ENCODE peak calls at places on chromosome 2, in five cellular contexts. One of them, this sample, is unnamed.

GRCh38 chr2:37456479-37456878 is 112.0 kb downstream of the QPCT start:
- DNase-seq in OCI-M1: no peak
- DNase-seq in G401: no peak
- DNase-seq in activated CD8-positive, alpha-beta T cell treated with anti-CD3 and anti-CD28 coated beads, Interleukin-2, amount 10 ng/mL, durations not matched to agents 7 days and 5 days: peak; percentile 67
- DNase-seq in T-helper 22 cell: peak; percentile 1
- DNase-seq in this sample: peak; percentile 15

GRCh38 chr2:71772510-71773172 is 319.3 kb downstream of the DYSF start:
- DNase-seq in OCI-M1: no peak
- DNase-seq in G401: no peak
- DNase-seq in activated CD8-positive, alpha-beta T cell treated with anti-CD3 and anti-CD28 coated beads, Interleukin-2, amount 10 ng/mL, durations not matched to agents 7 days and 5 days: no peak
- DNase-seq in T-helper 22 cell: no peak
- DNase-seq in this sample: no peak

GRCh38 chr2:1162768-1163584 is 212.3 kb downstream of the SNTG2 start:
- DNase-seq in OCI-M1: no peak
- DNase-seq in G401: no peak
- DNase-seq in activated CD8-positive, alpha-beta T cell treated with anti-CD3 and anti-CD28 coated beads, Interleukin-2, amount 10 ng/mL, durations not matched to agents 7 days and 5 days: peak; percentile 44
- DNase-seq in T-helper 22 cell: no peak
- DNase-seq in this sample: no peak

GRCh38 chr2:174059178-174059874 is 94.2 kb upstream of the SP3 start:
- DNase-seq in OCI-M1: peak; percentile 93
- DNase-seq in G401: no peak
- DNase-seq in activated CD8-positive, alpha-beta T cell treated with anti-CD3 and anti-CD28 coated beads, Interleukin-2, amount 10 ng/mL, durations not matched to agents 7 days and 5 days: no peak
- DNase-seq in T-helper 22 cell: no peak
- DNase-seq in this sample: no peak

GRCh38 chr2:197517150-197517549 is 1.3 kb downstream of the MOB4 start:
- DNase-seq in OCI-M1: no peak
- DNase-seq in G401: no peak
- DNase-seq in activated CD8-positive, alpha-beta T cell treated with anti-CD3 and anti-CD28 coated beads, Interleukin-2, amount 10 ng/mL, durations not matched to agents 7 days and 5 days: no peak
- DNase-seq in T-helper 22 cell: no peak
- DNase-seq in this sample: no peak

GRCh38 chr2:63000801-63001200 is 49.8 kb upstream of the OTX1 start:
- DNase-seq in OCI-M1: no peak
- DNase-seq in G401: no peak
- DNase-seq in activated CD8-positive, alpha-beta T cell treated with anti-CD3 and anti-CD28 coated beads, Interleukin-2, amount 10 ng/mL, durations not matched to agents 7 days and 5 days: no peak
- DNase-seq in T-helper 22 cell: no peak
- DNase-seq in this sample: no peak

GRCh38 chr2:100502782-100503181 is 32.5 kb downstream of the NMS start:
- DNase-seq in OCI-M1: no peak
- DNase-seq in G401: no peak
- DNase-seq in activated CD8-positive, alpha-beta T cell treated with anti-CD3 and anti-CD28 coated beads, Interleukin-2, amount 10 ng/mL, durations not matched to agents 7 days and 5 days: no peak
- DNase-seq in T-helper 22 cell: no peak
- DNase-seq in this sample: no peak

GRCh38 chr2:37324536-37324785 is 172 bp downstream of the PRKD3 start:
- DNase-seq in OCI-M1: peak; percentile 87
- DNase-seq in G401: no peak
- DNase-seq in activated CD8-positive, alpha-beta T cell treated with anti-CD3 and anti-CD28 coated beads, Interleukin-2, amount 10 ng/mL, durations not matched to agents 7 days and 5 days: peak; percentile 77
- DNase-seq in T-helper 22 cell: peak; percentile 57
- DNase-seq in this sample: peak; percentile 62

GRCh38 chr2:101083613-101084012 is 67.6 kb downstream of the TBC1D8 start:
- DNase-seq in OCI-M1: no peak
- DNase-seq in G401: no peak
- DNase-seq in activated CD8-positive, alpha-beta T cell treated with anti-CD3 and anti-CD28 coated beads, Interleukin-2, amount 10 ng/mL, durations not matched to agents 7 days and 5 days: no peak
- DNase-seq in T-helper 22 cell: no peak
- DNase-seq in this sample: no peak

GRCh38 chr2:208489687-208490086 is 83.1 kb downstream of the PTH2R start:
- DNase-seq in OCI-M1: peak; percentile 59
- DNase-seq in G401: no peak
- DNase-seq in activated CD8-positive, alpha-beta T cell treated with anti-CD3 and anti-CD28 coated beads, Interleukin-2, amount 10 ng/mL, durations not matched to agents 7 days and 5 days: no peak
- DNase-seq in T-helper 22 cell: no peak
- DNase-seq in this sample: no peak

GRCh38 chr2:121375621-121376159 is 90.7 kb upstream of the TFCP2L1 start:
- DNase-seq in OCI-M1: no peak
- DNase-seq in G401: no peak
- DNase-seq in activated CD8-positive, alpha-beta T cell treated with anti-CD3 and anti-CD28 coated beads, Interleukin-2, amount 10 ng/mL, durations not matched to agents 7 days and 5 days: no peak
- DNase-seq in T-helper 22 cell: no peak
- DNase-seq in this sample: no peak

This sample was measured in effector memory CD4-positive, alpha-beta T cell.